ENCODE peak calls at places on chromosomes 1 and 21, in six cellular contexts. One of them, this sample, is unnamed.

GRCh38 chr1:230753191-230753585 is 6.0 kb downstream of the CAPN9 start:
- DNase-seq in K562: no peak
- DNase-seq in GM12878: no peak
- DNase-seq in GM12891: no peak
- DNase-seq in HepG2: no peak
- DNase-seq in H1: no peak
- DNase-seq in this sample: no peak

GRCh38 chr1:6585081-6585722 is 5.4 kb downstream of the ZBTB48 start:
- DNase-seq in K562: no peak
- DNase-seq in GM12878: no peak
- DNase-seq in GM12891: no peak
- DNase-seq in HepG2: no peak
- DNase-seq in H1: no peak
- DNase-seq in this sample: no peak

GRCh38 chr1:8197493-8198282 is 120.2 kb upstream of the SLC45A1 start:
- DNase-seq in K562: peak; percentile 99
- DNase-seq in GM12878: no peak
- DNase-seq in GM12891: peak; percentile 46
- DNase-seq in HepG2: peak; percentile 83
- DNase-seq in H1: no peak
- DNase-seq in this sample: no peak

GRCh38 chr1:110312188-110313121 is 26.7 kb upstream of the RBM15 start:
- DNase-seq in K562: peak; percentile 76
- DNase-seq in GM12878: peak; percentile 19
- DNase-seq in GM12891: peak; percentile 47
- DNase-seq in HepG2: peak; percentile 59
- DNase-seq in H1: peak; percentile 84
- DNase-seq in this sample: peak; percentile 36

GRCh38 chr1:32990887-32991286 is 26.3 kb upstream of the RNF19B start:
- DNase-seq in K562: no peak
- DNase-seq in GM12878: no peak
- DNase-seq in GM12891: no peak
- DNase-seq in HepG2: no peak
- DNase-seq in H1: no peak
- DNase-seq in this sample: no peak

GRCh38 chr1:36092798-36093185 is 4.1 kb downstream of the ADPRS start:
- DNase-seq in K562: no peak
- DNase-seq in GM12878: no peak
- DNase-seq in GM12891: no peak
- DNase-seq in HepG2: no peak
- DNase-seq in H1: no peak
- DNase-seq in this sample: no peak

GRCh38 chr1:158496379-158496778 is 24.4 kb downstream of the OR10R2 start:
- DNase-seq in K562: no peak
- DNase-seq in GM12878: no peak
- DNase-seq in GM12891: no peak
- DNase-seq in HepG2: no peak
- DNase-seq in H1: no peak
- DNase-seq in this sample: no peak

GRCh38 chr1:163071381-163072255 is 2.5 kb downstream of the RGS4 start:
- DNase-seq in K562: peak; percentile 61
- DNase-seq in GM12878: no peak
- DNase-seq in GM12891: peak; percentile 8
- DNase-seq in HepG2: peak; percentile 30
- DNase-seq in H1: peak; percentile 63
- DNase-seq in this sample: peak; percentile 6

GRCh38 chr1:70979879-70980278 is 67.7 kb downstream of the PTGER3 start:
- DNase-seq in K562: no peak
- DNase-seq in GM12878: no peak
- DNase-seq in GM12891: no peak
- DNase-seq in HepG2: no peak
- DNase-seq in H1: no peak
- DNase-seq in this sample: no peak

GRCh38 chr1:117779364-117779763 is 150.1 kb downstream of the GDAP2 start:
- DNase-seq in K562: no peak
- DNase-seq in GM12878: no peak
- DNase-seq in GM12891: no peak
- DNase-seq in HepG2: no peak
- DNase-seq in H1: no peak
- DNase-seq in this sample: no peak

GRCh38 chr1:58500036-58500435 is 46.5 kb downstream of the OMA1 start:
- DNase-seq in K562: no peak
- DNase-seq in GM12878: no peak
- DNase-seq in GM12891: no peak
- DNase-seq in HepG2: no peak
- DNase-seq in H1: no peak
- DNase-seq in this sample: no peak

GRCh38 chr1:237411621-237412020 is 369.6 kb downstream of the RYR2 start:
- DNase-seq in K562: no peak
- DNase-seq in GM12878: no peak
- DNase-seq in GM12891: no peak
- DNase-seq in HepG2: no peak
- DNase-seq in H1: no peak
- DNase-seq in this sample: no peak

GRCh38 chr1:233269656-233270055 is 25.9 kb downstream of the PCNX2 start:
- DNase-seq in K562: no peak
- DNase-seq in GM12878: no peak
- DNase-seq in GM12891: no peak
- DNase-seq in HepG2: no peak
- DNase-seq in H1: no peak
- DNase-seq in this sample: no peak

GRCh38 chr1:154906621-154907081 is 29.9 kb downstream of the PMVK start:
- DNase-seq in K562: no peak
- DNase-seq in GM12878: no peak
- DNase-seq in GM12891: no peak
- DNase-seq in HepG2: peak; percentile 52
- DNase-seq in H1: no peak
- DNase-seq in this sample: no peak

GRCh38 chr21:46661211-46661625 is 25.7 kb downstream of the PRMT2 start:
- DNase-seq in K562: no peak
- DNase-seq in GM12878: no peak
- DNase-seq in GM12891: peak; percentile 71
- DNase-seq in HepG2: no peak
- DNase-seq in H1: peak; percentile 82
- DNase-seq in this sample: peak; percentile 66
- TF ChIP-seq POLR2A in K562: no peak
- TF ChIP-seq POLR2A in GM12878: no peak
- TF ChIP-seq POLR2A in GM12891: no peak
- TF ChIP-seq POLR2A in HepG2: no peak
- TF ChIP-seq POLR2A in H1: no peak
- TF ChIP-seq POLR2A in this sample: no peak

GRCh38 chr1:1889847-1890505 is 911 bp downstream of the GNB1 start:
- DNase-seq in K562: peak; percentile 52
- DNase-seq in GM12878: no peak
- DNase-seq in GM12891: no peak
- DNase-seq in HepG2: no peak
- DNase-seq in H1: no peak
- DNase-seq in this sample: peak; percentile 62

GRCh38 chr1:1892763-1893120 is 1.9 kb upstream of the GNB1 start:
- DNase-seq in K562: no peak
- DNase-seq in GM12878: no peak
- DNase-seq in GM12891: no peak
- DNase-seq in HepG2: no peak
- DNase-seq in H1: no peak
- DNase-seq in this sample: no peak

GRCh38 chr1:1890506-1891348 is at the start of gene GNB1:
- DNase-seq in K562: peak; percentile 92
- DNase-seq in GM12878: peak; percentile 48
- DNase-seq in GM12891: peak; percentile 95
- DNase-seq in HepG2: peak; percentile 70
- DNase-seq in H1: peak; percentile 90
- DNase-seq in this sample: peak; percentile 98

GRCh38 chr1:1892079-1892762 is 1.3 kb upstream of the GNB1 start:
- DNase-seq in K562: no peak
- DNase-seq in GM12878: no peak
- DNase-seq in GM12891: no peak
- DNase-seq in HepG2: no peak
- DNase-seq in H1: no peak
- DNase-seq in this sample: no peak

GRCh38 chr1:1891349-1892078 is 627 bp upstream of the GNB1 start:
- DNase-seq in K562: peak; percentile 96
- DNase-seq in GM12878: no peak
- DNase-seq in GM12891: peak; percentile 85
- DNase-seq in HepG2: peak; percentile 42
- DNase-seq in H1: no peak
- DNase-seq in this sample: peak; percentile 91
- TF ChIP-seq POLR2AphosphoS5 in K562: peak; percentile 8
- TF ChIP-seq POLR2AphosphoS5 in GM12878: no peak
- TF ChIP-seq POLR2AphosphoS5 in GM12891: no peak
- TF ChIP-seq POLR2AphosphoS5 in HepG2: peak; percentile 54
- TF ChIP-seq POLR2AphosphoS5 in H1: no peak
- TF ChIP-seq POLR2AphosphoS5 in this sample: no peak

DNA sequence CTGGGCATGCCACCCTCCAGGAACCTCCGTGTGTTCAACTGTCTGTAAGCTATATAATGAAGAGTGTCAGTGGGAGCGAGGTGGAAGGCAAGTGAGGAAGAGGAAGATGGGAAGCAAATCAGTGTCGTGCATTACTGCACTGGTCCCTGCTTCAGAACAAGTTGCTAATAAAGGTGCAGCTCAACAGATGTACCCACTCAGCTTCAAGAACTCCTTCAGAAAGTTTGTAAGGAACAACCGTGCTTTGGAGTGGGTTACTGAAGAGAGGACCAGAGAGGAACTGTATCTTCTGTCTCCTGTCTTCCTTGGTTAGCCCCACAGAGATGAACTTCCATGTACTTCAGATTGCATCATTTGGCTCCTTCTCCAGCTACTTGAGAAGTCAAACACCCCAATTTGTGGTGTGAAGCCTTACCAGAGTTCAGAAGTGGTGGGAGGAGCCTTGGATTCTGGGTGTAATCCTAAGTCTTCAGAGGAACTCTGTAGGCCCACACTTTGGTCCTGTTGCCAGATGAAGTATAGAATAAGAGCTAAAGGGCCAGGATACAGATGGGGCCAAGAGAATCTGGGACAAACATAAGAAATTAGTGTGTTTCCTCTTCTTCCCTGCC is 290.5 kb upstream of the PROX1 start:
- DNase-seq in K562: no peak
- DNase-seq in GM12878: no peak
- DNase-seq in GM12891: no peak
- DNase-seq in HepG2: no peak
- DNase-seq in H1: no peak
- DNase-seq in this sample: no peak
- TF ChIP-seq TAF1 in K562: no peak
- TF ChIP-seq TAF1 in GM12878: no peak
- TF ChIP-seq TAF1 in GM12891: no peak
- TF ChIP-seq TAF1 in HepG2: no peak
- TF ChIP-seq TAF1 in H1: no peak
- TF ChIP-seq TAF1 in this sample: no peak

DNA sequence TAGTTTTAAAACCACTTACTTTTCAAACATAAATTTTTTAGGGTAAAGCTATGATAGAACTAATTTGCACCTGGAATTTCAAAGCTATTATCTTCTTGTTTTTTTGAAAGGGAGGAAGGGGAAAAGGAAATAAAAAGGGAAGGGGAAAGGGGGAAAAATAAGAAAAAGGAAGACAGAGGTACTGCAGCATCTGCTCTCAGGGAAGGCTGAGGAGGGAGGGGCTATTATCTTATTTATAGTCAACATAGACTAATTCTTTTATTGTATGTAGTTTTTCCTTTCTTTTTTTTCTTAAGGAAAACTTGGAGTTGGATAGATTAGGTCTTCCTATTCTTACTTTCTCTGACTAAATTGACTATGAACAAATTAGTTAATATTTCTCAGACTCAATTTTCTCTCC is 41.5 kb upstream of the ZYG11A start:
- DNase-seq in K562: no peak
- DNase-seq in GM12878: no peak
- DNase-seq in GM12891: no peak
- DNase-seq in HepG2: no peak
- DNase-seq in H1: no peak
- DNase-seq in this sample: no peak
- TF ChIP-seq POLR2A in K562: no peak
- TF ChIP-seq POLR2A in GM12878: no peak
- TF ChIP-seq POLR2A in GM12891: no peak
- TF ChIP-seq POLR2A in HepG2: no peak
- TF ChIP-seq POLR2A in H1: no peak
- TF ChIP-seq POLR2A in this sample: no peak

GRCh38 chr21:44972821-44973220 is 33.0 kb downstream of the SLX9 start:
- DNase-seq in K562: no peak
- DNase-seq in GM12878: no peak
- DNase-seq in GM12891: no peak
- DNase-seq in HepG2: no peak
- DNase-seq in H1: no peak
- DNase-seq in this sample: no peak

GRCh38 chr21:44969965-44970755 is 30.3 kb downstream of the SLX9 start:
- DNase-seq in K562: no peak
- DNase-seq in GM12878: no peak
- DNase-seq in GM12891: no peak
- DNase-seq in HepG2: no peak
- DNase-seq in H1: no peak
- DNase-seq in this sample: no peak

GRCh38 chr21:44972301-44972814 is 32.5 kb downstream of the SLX9 start:
- DNase-seq in K562: no peak
- DNase-seq in GM12878: no peak
- DNase-seq in GM12891: no peak
- DNase-seq in HepG2: no peak
- DNase-seq in H1: no peak
- DNase-seq in this sample: no peak

GRCh38 chr21:44971672-44971995 is 31.8 kb downstream of the SLX9 start:
- DNase-seq in K562: no peak
- DNase-seq in GM12878: no peak
- DNase-seq in GM12891: no peak
- DNase-seq in HepG2: no peak
- DNase-seq in H1: no peak
- DNase-seq in this sample: no peak

GRCh38 chr21:44970766-44971671 is 31.2 kb downstream of the SLX9 start:
- DNase-seq in K562: no peak
- DNase-seq in GM12878: no peak
- DNase-seq in GM12891: no peak
- DNase-seq in HepG2: no peak
- DNase-seq in H1: no peak
- DNase-seq in this sample: no peak
- TF ChIP-seq POLR2AphosphoS5 in K562: no peak
- TF ChIP-seq POLR2AphosphoS5 in GM12878: no peak
- TF ChIP-seq POLR2AphosphoS5 in GM12891: no peak
- TF ChIP-seq POLR2AphosphoS5 in HepG2: no peak
- TF ChIP-seq POLR2AphosphoS5 in H1: no peak
- TF ChIP-seq POLR2AphosphoS5 in this sample: no peak

DNA sequence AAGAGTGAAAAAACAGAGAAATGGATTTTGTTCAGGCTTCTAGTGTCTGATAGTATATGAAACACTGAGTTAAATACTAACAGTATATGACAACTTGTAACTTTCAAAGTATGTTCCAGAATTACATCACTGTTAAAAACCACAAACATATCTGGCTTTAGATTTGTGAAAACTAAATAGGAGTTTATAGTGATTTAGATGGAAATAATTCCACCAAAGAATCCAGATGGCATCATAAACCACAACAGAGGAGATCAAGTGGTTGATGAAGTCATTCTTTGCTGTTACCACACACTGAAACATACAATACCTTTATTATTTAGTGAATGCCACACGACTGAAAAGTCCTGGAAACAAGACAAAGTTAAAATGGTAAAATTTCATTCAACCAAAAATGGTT is 37.2 kb downstream of the ALG14 start:
- DNase-seq in K562: no peak
- DNase-seq in GM12878: no peak
- DNase-seq in GM12891: no peak
- DNase-seq in HepG2: no peak
- DNase-seq in H1: no peak
- DNase-seq in this sample: no peak
- TF ChIP-seq TAF1 in K562: no peak
- TF ChIP-seq TAF1 in GM12878: no peak
- TF ChIP-seq TAF1 in GM12891: no peak
- TF ChIP-seq TAF1 in HepG2: no peak
- TF ChIP-seq TAF1 in H1: no peak
- TF ChIP-seq TAF1 in this sample: no peak

This sample was measured in GM12892.